ENCODE peak calls at places on chromosomes 3 and 15, in nine cellular contexts. O is GM20000, U is heart right ventricle, Y is GM10248, P is Calu3, B is HL-60, E is AG10803, K is fibroblast of lung, H is gastrocnemius medialis. R is an unnamed sample.
A peak's percentile ranks its signal among the peaks of the same experiment; 100 is the strongest.

GRCh38 chr3:71784914-71785593 is at the start of gene PROK2:
- DNase-seq in O (peak; percentile 36), U (no peak), Y (peak; percentile 17), P (peak; percentile 11), B (no peak), E (no peak), K (no peak), H (no peak), R (peak; percentile 52)

GRCh38 chr15:62684143-62684808 is 358.3 kb upstream of the TPM1 start:
- DNase-seq in O (no peak), U (peak; percentile 61), Y (no peak), P (no peak), B (no peak), E (no peak), K (no peak), H (no peak), R (no peak)

GRCh38 chr15:36814708-36815107 is 235.3 kb downstream of the CDIN1 start:
- DNase-seq in O (no peak), U (no peak), Y (no peak), P (no peak), B (no peak), E (peak; percentile 38), K (no peak), H (no peak), R (no peak)

GRCh38 chr3:38458796-38459498 is 5.3 kb downstream of the ACVR2B start:
- DNase-seq in O (peak; percentile 4), U (no peak), Y (no peak), P (peak; percentile 56), B (no peak), E (peak; percentile 59), K (peak; percentile 40), H (peak; percentile 83), R (no peak)

GRCh38 chr15:68347392-68347791 is 69.8 kb downstream of the FEM1B start:
- DNase-seq in O (no peak), U (no peak), Y (no peak), P (no peak), B (no peak), E (peak; percentile 52), K (peak; percentile 58), H (no peak), R (no peak)

GRCh38 chr3:69226071-69226470 is 103.7 kb upstream of the LMOD3 start:
- DNase-seq in O (no peak), U (no peak), Y (no peak), P (no peak), B (no peak), E (no peak), K (no peak), H (no peak), R (no peak)

GRCh38 chr3:64023187-64023860 is at the start of gene PSMD6:
- DNase-seq in O (peak; percentile 87), U (peak; percentile 88), Y (peak; percentile 91), P (peak; percentile 95), B (peak; percentile 78), E (peak; percentile 81), K (peak; percentile 82), H (peak; percentile 81), R (peak; percentile 94)

GRCh38 chr3:7025581-7026300 is 164.8 kb downstream of the GRM7 start:
- DNase-seq in O (no peak), U (no peak), Y (no peak), P (no peak), B (no peak), E (no peak), K (no peak), H (no peak), R (no peak)

GRCh38 chr15:49421991-49422390 is 1.1 kb upstream of the FGF7 start:
- DNase-seq in O (peak; percentile 20), U (peak; percentile 47), Y (peak; percentile 26), P (peak; percentile 55), B (no peak), E (peak; percentile 81), K (peak; percentile 88), H (peak; percentile 20), R (peak; percentile 52)

GRCh38 chr15:36392666-36393266 is 186.7 kb upstream of the CDIN1 start:
- DNase-seq in O (no peak), U (no peak), Y (no peak), P (no peak), B (no peak), E (no peak), K (no peak), H (no peak), R (no peak)

GRCh38 chr3:9153763-9154601 is 95.5 kb downstream of the SRGAP3 start:
- DNase-seq in O (no peak), U (peak; percentile 44), Y (no peak), P (no peak), B (no peak), E (peak; percentile 91), K (peak; percentile 15), H (peak; percentile 92), R (no peak)

GRCh38 chr15:24954783-24955548 is at the start of the genes SNRPN and SNURF:
- DNase-seq in O (peak; percentile 59), U (peak; percentile 76), Y (peak; percentile 68), P (no peak), B (peak; percentile 28), E (peak; percentile 72), K (peak; percentile 68), H (peak; percentile 80), R (peak; percentile 80)

GRCh38 chr15:88636039-88636438 is 2.8 kb upstream of the ISG20 start:
- DNase-seq in O (no peak), U (no peak), Y (no peak), P (peak; percentile 84), B (no peak), E (no peak), K (no peak), H (no peak), R (no peak)

GRCh38 chr3:50122661-50123391 is 32.3 kb upstream of the SEMA3F start:
- DNase-seq in O (peak; percentile 25), U (no peak), Y (peak; percentile 21), P (no peak), B (no peak), E (no peak), K (no peak), H (peak; percentile 10), R (no peak)

GRCh38 chr3:191397771-191398170 is 63.2 kb upstream of the PYDC2 start:
- DNase-seq in O (no peak), U (no peak), Y (no peak), P (no peak), B (no peak), E (no peak), K (no peak), H (no peak), R (no peak)

GRCh38 chr3:72766866-72767265 is 81.4 kb downstream of the SHQ1 start:
- DNase-seq in O (no peak), U (no peak), Y (no peak), P (no peak), B (no peak), E (no peak), K (no peak), H (no peak), R (no peak)

GRCh38 chr15:29695486-29696167 is 126.6 kb downstream of the TJP1 start:
- DNase-seq in O (no peak), U (no peak), Y (no peak), P (no peak), B (no peak), E (no peak), K (no peak), H (no peak), R (peak; percentile 41)

GRCh38 chr15:29690765-29691475 is 131.3 kb downstream of the TJP1 start:
- DNase-seq in O (no peak), U (no peak), Y (no peak), P (no peak), B (no peak), E (no peak), K (peak; percentile 28), H (no peak), R (no peak)

GRCh38 chr15:29693225-29693624 is 129.0 kb downstream of the TJP1 start:
- DNase-seq in O (no peak), U (no peak), Y (no peak), P (no peak), B (no peak), E (no peak), K (no peak), H (no peak), R (no peak)

GRCh38 chr15:29689724-29689986 is 132.6 kb downstream of the TJP1 start:
- DNase-seq in O (no peak), U (no peak), Y (no peak), P (no peak), B (no peak), E (no peak), K (no peak), H (no peak), R (no peak)

DNA sequence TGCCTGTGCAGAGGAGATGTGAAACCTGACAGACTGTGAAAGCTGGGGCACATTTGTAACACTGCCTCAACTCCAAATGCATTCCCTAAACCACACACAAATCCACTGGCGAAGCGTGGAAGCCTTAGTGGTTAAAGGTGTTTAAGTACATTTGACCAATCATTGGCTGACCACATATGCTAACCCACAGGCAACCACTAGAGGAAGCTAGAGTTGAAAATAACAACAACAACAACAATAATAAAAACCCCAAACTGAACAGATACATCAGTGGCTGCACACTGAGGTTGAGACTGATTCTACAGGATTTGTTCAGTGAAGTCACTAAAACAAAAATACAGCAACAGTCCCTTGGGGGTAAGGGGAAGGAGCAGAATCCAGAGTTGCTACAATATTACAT is 129.7 kb downstream of the TJP1 start:
- DNase-seq in O (no peak), U (no peak), Y (no peak), P (no peak), B (no peak), E (no peak), K (no peak), H (no peak), R (no peak)
- TF ChIP-seq CTCF in O (no peak), U (no peak), Y (no peak), P (no peak), B (no peak), E (peak; percentile 30), K (no peak), H (no peak), R (no peak)

GRCh38 chr3:188818282-188818681 is 353.5 kb upstream of the TPRG1 start:
- DNase-seq in O (no peak), U (no peak), Y (no peak), P (no peak), B (no peak), E (no peak), K (no peak), H (no peak), R (no peak)
- TF ChIP-seq CTCF in O (no peak), U (no peak), Y (no peak), P (no peak), B (no peak), E (no peak), K (no peak), H (no peak), R (no peak)

GRCh38 chr3:89851974-89852621 is 744.7 kb downstream of the EPHA3 start:
- DNase-seq in O (no peak), U (peak; percentile 23), Y (no peak), P (peak; percentile 78), B (no peak), E (no peak), K (peak; percentile 72), H (no peak), R (peak; percentile 86)
- TF ChIP-seq CTCF in O (no peak), U (no peak), Y (peak; percentile 9), P (peak; percentile 53), B (no peak), E (peak; percentile 20), K (peak; percentile 67), H (no peak), R (peak; percentile 47)

DNA sequence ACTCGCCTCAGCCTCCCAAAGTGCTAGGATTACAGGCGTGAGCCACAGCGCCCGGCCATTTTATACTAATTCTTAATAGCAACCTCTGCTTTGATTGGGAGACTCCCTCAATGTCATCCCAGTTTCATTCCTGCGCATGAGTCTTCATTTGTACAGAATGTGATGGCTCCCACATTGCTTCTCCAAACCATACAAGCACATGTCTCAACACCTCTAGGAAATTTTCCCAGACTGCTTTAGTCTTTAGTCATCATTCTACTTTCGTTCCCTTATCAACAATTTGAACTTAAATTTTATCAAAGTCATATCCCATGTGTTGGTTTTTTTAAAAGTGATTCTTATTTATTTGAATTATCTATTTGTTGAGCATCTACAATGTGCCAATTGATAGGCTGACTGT is 58.1 kb downstream of the SNX4 start:
- DNase-seq in O (no peak), U (no peak), Y (no peak), P (no peak), B (no peak), E (no peak), K (no peak), H (no peak), R (no peak)
- TF ChIP-seq CTCF in O (no peak), U (no peak), Y (no peak), P (no peak), B (no peak), E (no peak), K (no peak), H (no peak), R (no peak)

R was measured in WTC11.